ENCODE peak calls at places on chromosomes 1 and 21, in nine cellular contexts. B is mammary epithelial cell; F is mucosa of descending colon; U is upper lobe of right lung; L is neuronal stem cell; P is CD8-positive, alpha-beta T cell; R is neural progenitor cell; D is PC-9; O is sigmoid colon. X is an unnamed sample.

GRCh38 chr1:112754116-112754628 is 39.0 kb upstream of the PPM1J start:
- DNase-seq in B (peak; percentile 16), F (no peak), U (no peak), L (no peak), P (no peak), R (no peak), D (no peak), O (no peak), X (no peak)

GRCh38 chr1:27026621-27027574 is 14.2 kb upstream of the TENT5B start:
- DNase-seq in B (peak; percentile 64), F (no peak), U (peak; percentile 82), L (no peak), P (no peak), R (peak; percentile 88), D (peak; percentile 61), O (no peak), X (no peak)

GRCh38 chr1:102733491-102734236 is 374.7 kb downstream of the COL11A1 start:
- DNase-seq in B (no peak), F (no peak), U (no peak), L (no peak), P (no peak), R (no peak), D (no peak), O (no peak), X (no peak)

GRCh38 chr21:31872452-31873274 is at the start of gene HUNK:
- DNase-seq in B (peak; percentile 34), F (peak; percentile 76), U (peak; percentile 77), L (peak; percentile 73), P (no peak), R (peak; percentile 86), D (no peak), O (no peak), X (no peak)

GRCh38 chr1:210937846-210938245 is 196.1 kb downstream of the KCNH1 start:
- DNase-seq in B (no peak), F (no peak), U (no peak), L (no peak), P (no peak), R (no peak), D (no peak), O (no peak), X (no peak)

GRCh38 chr1:82377201-82377884 is 576.6 kb downstream of the ADGRL2 start:
- DNase-seq in B (peak; percentile 67), F (no peak), U (no peak), L (no peak), P (no peak), R (no peak), D (no peak), O (no peak), X (no peak)

GRCh38 chr1:169689395-169689794 is 22.0 kb downstream of the SELL start:
- DNase-seq in B (no peak), F (no peak), U (no peak), L (no peak), P (no peak), R (peak; percentile 3), D (no peak), O (no peak), X (no peak)

GRCh38 chr1:89855413-89856123 is 34.7 kb downstream of the LRRC8D start:
- DNase-seq in B (peak; percentile 74), F (no peak), U (no peak), L (no peak), P (no peak), R (no peak), D (no peak), O (no peak), X (no peak)

GRCh38 chr1:216723274-216723780 is at the start of gene ESRRG:
- DNase-seq in B (no peak), F (peak; percentile 60), U (peak; percentile 70), L (peak; percentile 65), P (no peak), R (peak; percentile 79), D (no peak), O (no peak), X (no peak)

GRCh38 chr1:47478090-47478489 is 40.2 kb downstream of the FOXD2 start:
- DNase-seq in B (no peak), F (peak; percentile 78), U (peak; percentile 80), L (no peak), P (no peak), R (no peak), D (peak; percentile 33), O (no peak), X (peak; percentile 60)

GRCh38 chr1:228185641-228185965 is 20.0 kb downstream of the IBA57 start:
- DNase-seq in B (no peak), F (no peak), U (no peak), L (no peak), P (no peak), R (no peak), D (no peak), O (no peak), X (no peak)

GRCh38 chr1:221741364-221741970 is 422 bp downstream of the DUSP10 start:
- DNase-seq in B (no peak), F (peak; percentile 52), U (peak; percentile 72), L (peak; percentile 47), P (no peak), R (peak; percentile 61), D (no peak), O (peak; percentile 76), X (peak; percentile 40)

GRCh38 chr1:210262167-210262896 is 29.7 kb downstream of the SERTAD4 start:
- DNase-seq in B (peak; percentile 72), F (no peak), U (no peak), L (no peak), P (no peak), R (no peak), D (no peak), O (peak; percentile 69), X (no peak)

GRCh38 chr1:180540697-180541594 is 17.8 kb upstream of the OVAAL start:
- DNase-seq in B (peak; percentile 60), F (no peak), U (no peak), L (no peak), P (no peak), R (no peak), D (no peak), O (no peak), X (no peak)

GRCh38 chr1:180542530-180543171 is 16.1 kb upstream of the OVAAL start:
- DNase-seq in B (no peak), F (no peak), U (no peak), L (no peak), P (no peak), R (no peak), D (no peak), O (no peak), X (no peak)

GRCh38 chr1:180539103-180539502 is 19.7 kb upstream of the OVAAL start:
- DNase-seq in B (no peak), F (no peak), U (no peak), L (no peak), P (no peak), R (no peak), D (no peak), O (no peak), X (no peak)

GRCh38 chr1:180544050-180544449 is 14.7 kb upstream of the OVAAL start:
- DNase-seq in B (no peak), F (no peak), U (no peak), L (no peak), P (no peak), R (no peak), D (no peak), O (no peak), X (no peak)

GRCh38 chr1:180542113-180542512 is 16.7 kb upstream of the OVAAL start:
- DNase-seq in B (no peak), F (no peak), U (no peak), L (no peak), P (no peak), R (no peak), D (no peak), O (no peak), X (no peak)
- H3K4me1 ChIP-seq in B (peaks cover 18% of the 10 kb centered on the region), F (no peaks in the 10 kb centered on the region), U (no peaks in the 10 kb centered on the region), L (peaks cover 7% of the 10 kb centered on the region), P (no peaks in the 10 kb centered on the region), R (peaks cover 9% of the 10 kb centered on the region), D (no peaks in the 10 kb centered on the region), O (no peaks in the 10 kb centered on the region), X (peaks cover 18% of the 10 kb centered on the region)

DNA sequence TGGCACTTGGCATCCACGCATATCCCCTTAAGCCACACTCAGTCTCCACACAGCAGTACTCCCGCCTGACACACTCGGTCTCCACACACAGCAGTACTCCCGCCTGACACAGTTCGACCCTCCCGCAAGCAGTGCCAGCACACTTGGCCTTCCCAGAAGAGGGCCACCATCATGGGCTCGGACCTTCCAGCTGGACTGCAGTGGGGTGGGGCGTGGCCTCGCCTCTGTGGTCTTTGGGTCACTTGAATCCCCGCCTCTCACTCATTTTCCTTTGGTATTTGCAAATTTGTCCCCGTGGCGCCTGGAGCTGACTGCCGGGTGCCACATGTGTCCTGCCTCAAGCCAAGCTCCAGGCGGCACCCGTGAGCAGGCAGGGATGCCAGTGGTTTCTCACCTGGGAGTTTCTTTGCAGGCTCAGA is 63.7 kb downstream of the FAAP20 start:
- DNase-seq in B (no peak), F (peak; percentile 25), U (peak; percentile 85), L (no peak), P (no peak), R (no peak), D (no peak), O (no peak), X (no peak)
- H3K36me3 ChIP-seq in B (no peaks in the 10 kb centered on the region), F (no peaks in the 10 kb centered on the region), U (no peaks in the 10 kb centered on the region), L (no peaks in the 10 kb centered on the region), P (no peaks in the 10 kb centered on the region), R (no peaks in the 10 kb centered on the region), D (no peaks in the 10 kb centered on the region), O (no peaks in the 10 kb centered on the region), X (no peaks in the 10 kb centered on the region)

DNA sequence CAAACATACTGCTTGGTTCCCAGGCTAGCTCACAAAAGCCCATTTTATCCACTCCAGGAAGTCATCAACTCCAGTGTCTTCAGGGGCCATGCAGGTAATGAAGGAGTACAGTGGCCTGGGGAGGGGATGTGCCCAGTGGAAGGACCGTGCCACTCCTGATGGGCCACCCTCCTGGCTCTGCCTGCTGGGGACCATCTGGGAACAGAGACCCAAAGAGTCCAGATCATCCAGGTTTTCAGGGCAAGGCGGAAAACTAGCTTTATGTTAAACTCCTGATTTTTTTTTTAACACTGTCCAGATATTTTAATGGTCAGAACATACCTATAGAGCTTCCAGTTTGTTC is 75.6 kb downstream of the CD46 start:
- DNase-seq in B (no peak), F (no peak), U (peak; percentile 37), L (no peak), P (no peak), R (no peak), D (no peak), O (peak; percentile 37), X (no peak)
- H3K4me1 ChIP-seq in B (peaks cover 22% of the 10 kb centered on the region), F (peaks cover 47% of the 10 kb centered on the region), U (peaks cover 73% of the 10 kb centered on the region), L (peaks cover 4% of the 10 kb centered on the region), P (peaks cover 74% of the 10 kb centered on the region), R (no peaks in the 10 kb centered on the region), D (peaks cover 35% of the 10 kb centered on the region), O (no peaks in the 10 kb centered on the region), X (peaks cover 33% of the 10 kb centered on the region)

DNA sequence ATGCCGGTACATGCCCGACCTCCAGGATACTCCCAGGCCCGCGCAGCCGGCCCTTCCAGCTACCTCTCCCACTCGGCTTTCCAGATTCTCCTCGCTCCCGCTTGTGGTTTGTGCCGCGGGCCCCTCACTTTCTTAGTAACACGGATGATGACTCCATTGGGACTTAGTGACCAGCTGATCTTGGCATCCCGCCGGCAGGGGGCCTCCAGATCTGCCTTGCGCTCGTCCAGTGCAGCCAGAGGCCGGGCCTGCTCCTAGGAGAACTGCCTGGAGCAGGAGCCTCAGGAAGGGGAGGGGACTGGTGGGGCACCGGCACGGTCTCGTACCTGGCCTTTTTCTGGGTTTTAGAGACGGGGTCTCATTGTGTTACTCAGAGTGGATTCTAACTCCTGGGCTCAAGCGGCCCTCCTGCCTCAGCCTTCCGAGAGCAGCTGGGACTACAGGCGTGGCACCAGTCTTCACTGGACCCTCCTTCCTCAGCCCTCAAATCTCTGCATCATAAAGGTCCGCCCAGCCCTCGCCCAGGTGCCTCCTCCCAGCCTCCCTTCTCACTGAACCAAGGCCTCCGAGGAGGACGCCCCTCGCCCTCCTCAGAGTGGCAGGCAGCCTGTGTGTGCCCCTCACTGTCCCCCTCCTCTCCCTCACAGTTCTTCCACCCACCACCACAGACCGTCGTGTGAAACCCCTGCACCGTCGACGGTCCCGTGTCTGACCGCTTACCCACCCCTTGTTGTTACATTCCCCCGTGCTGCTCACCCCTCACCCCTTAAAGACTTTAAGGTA is 78.6 kb downstream of the SLC25A24 start:
- DNase-seq in B (no peak), F (no peak), U (no peak), L (no peak), P (no peak), R (peak; percentile 43), D (no peak), O (no peak), X (no peak)
- H3K36me3 ChIP-seq in B (no peaks in the 10 kb centered on the region), F (no peaks in the 10 kb centered on the region), U (no peaks in the 10 kb centered on the region), L (no peaks in the 10 kb centered on the region), P (no peaks in the 10 kb centered on the region), R (no peaks in the 10 kb centered on the region), D (no peaks in the 10 kb centered on the region), O (no peaks in the 10 kb centered on the region), X (no peaks in the 10 kb centered on the region)

X was measured in tibial nerve.